ENCODE peak calls at places on chromosomes 5 and 9, in five cellular contexts. W is A673; B is activated CD4-positive, alpha-beta T cell treated with anti-CD3 and anti-CD28 coated beads for 24 hours; X is C1 segment of cervical spinal cord; I is T follicular helper cell. A is an unnamed sample.

GRCh38 chr5:141637693-141638419 is 1.1 kb downstream of the RELL2 start:
- DNase-seq in X (peak), I (peak), B (peak), W (peak), A (peak)

GRCh38 chr9:35756743-35757526 is 2.9 kb upstream of the MSMP start:
- DNase-seq in X (peak), B (no peak), W (peak), I (peak), A (peak)

GRCh38 chr5:82975812-82976211 is 101.4 kb downstream of the TMEM167A start:
- DNase-seq in I (no peak), B (no peak), X (no peak), W (no peak), A (no peak)

GRCh38 chr5:171261361-171261760 is 47.7 kb upstream of the TLX3 start:
- DNase-seq in B (no peak), W (no peak), X (no peak), I (no peak), A (no peak)

GRCh38 chr9:71058660-71059059 is 62.8 kb downstream of the TRPM3 start:
- DNase-seq in W (no peak), X (no peak), I (no peak), B (no peak), A (no peak)

GRCh38 chr5:177304392-177305119 is 957 bp downstream of the PRELID1 start:
- DNase-seq in B (no peak), X (no peak), I (no peak), W (no peak), A (no peak)

GRCh38 chr9:106956971-106957370 is 94.0 kb downstream of the ZNF462 start:
- DNase-seq in I (no peak), B (no peak), X (no peak), W (no peak), A (no peak)

GRCh38 chr5:14171621-14172020 is 28.5 kb downstream of the TRIO start:
- DNase-seq in X (no peak), B (no peak), W (no peak), I (no peak), A (no peak)

GRCh38 chr9:89668216-89668867 is 63.5 kb downstream of the GADD45G start:
- DNase-seq in W (no peak), X (no peak), I (no peak), B (no peak), A (no peak)

GRCh38 chr9:94639045-94639995 is at the start of gene FBP1:
- DNase-seq in W (no peak), X (peak), B (no peak), I (peak), A (peak)

GRCh38 chr9:99124534-99124933 is 19.6 kb downstream of the TGFBR1 start:
- DNase-seq in X (no peak), W (no peak), I (no peak), B (no peak), A (no peak)

GRCh38 chr5:36606437-36607113 is at the start of gene SLC1A3:
- DNase-seq in X (peak), I (no peak), B (peak), W (peak), A (no peak)

GRCh38 chr9:34611811-34612787 is at the start of gene RPP25L:
- DNase-seq in B (peak), I (peak), W (peak), X (peak), A (no peak)

GRCh38 chr9:95098391-95098921 is 219.1 kb downstream of the FANCC start:
- DNase-seq in X (no peak), I (no peak), B (no peak), W (no peak), A (no peak)

GRCh38 chr5:137312060-137312459 is 187.1 kb downstream of the SPOCK1 start:
- DNase-seq in W (peak), B (no peak), I (no peak), X (no peak), A (no peak)

GRCh38 chr5:38557309-38557710 is 864 bp upstream of the LIFR start:
- DNase-seq in W (no peak), X (no peak), B (no peak), I (no peak), A (no peak)

GRCh38 chr5:172216345-172216744 is 22.4 kb downstream of the EFCAB9 start:
- DNase-seq in X (no peak), B (no peak), W (no peak), I (no peak), A (no peak)

GRCh38 chr9:69190086-69190865 is 16.2 kb downstream of the TJP2 start:
- DNase-seq in W (no peak), B (no peak), I (no peak), X (no peak), A (no peak)

GRCh38 chr9:136118367-136119258 is at the start of gene TMEM250:
- DNase-seq in X (peak), W (peak), B (peak), I (peak), A (peak)

GRCh38 chr9:73239868-73240267 is 88.2 kb downstream of the ANXA1 start:
- DNase-seq in I (no peak), W (no peak), X (no peak), B (no peak), A (no peak)

GRCh38 chr5:142063878-142064331 is 44.7 kb upstream of the NDFIP1 start:
- DNase-seq in B (no peak), X (peak), W (peak), I (peak), A (peak)

GRCh38 chr5:144183254-144183889 is 12.7 kb downstream of the KCTD16 start:
- DNase-seq in X (no peak), I (no peak), W (peak), B (no peak), A (no peak)

GRCh38 chr5:134517553-134517952 is 7.9 kb upstream of the JADE2 start:
- DNase-seq in B (no peak), W (no peak), I (no peak), X (no peak), A (no peak)

GRCh38 chr5:20215257-20215656 is 227.3 kb upstream of the CDH18 start:
- DNase-seq in I (no peak), W (no peak), B (no peak), X (no peak), A (no peak)

GRCh38 chr9:995776-996175 is 19.3 kb downstream of the DMRT3 start:
- DNase-seq in B (no peak), W (no peak), X (no peak), I (no peak), A (no peak)

GRCh38 chr5:165130656-165131055 is 1625.2 kb downstream of the MAT2B start:
- DNase-seq in I (no peak), B (no peak), W (peak), X (no peak), A (no peak)

GRCh38 chr9:98791147-98792095 is 4.9 kb downstream of the ANKS6 start:
- DNase-seq in W (peak), X (peak), I (no peak), B (no peak), A (peak)

GRCh38 chr9:35791321-35791921 is at the start of gene NPR2:
- DNase-seq in B (no peak), I (no peak), X (peak), W (no peak), A (no peak)

GRCh38 chr5:176819476-176819875 is 9.1 kb downstream of the UNC5A start:
- DNase-seq in X (no peak), I (no peak), W (no peak), B (no peak), A (no peak)

GRCh38 chr5:41176952-41177351 is 36.4 kb downstream of the C6 start:
- DNase-seq in X (no peak), W (no peak), B (no peak), I (no peak), A (no peak)

GRCh38 chr5:72390836-72391235 is 70.7 kb downstream of the PTCD2 start:
- DNase-seq in X (no peak), W (no peak), I (no peak), B (no peak), A (no peak)

GRCh38 chr5:109695005-109695926 is 5.5 kb downstream of the MAN2A1 start:
- DNase-seq in X (no peak), W (no peak), I (no peak), B (no peak), A (no peak)

GRCh38 chr9:89497181-89497963 is 541 bp downstream of the SEMA4D start:
- DNase-seq in I (no peak), W (no peak), B (no peak), X (no peak), A (no peak)

GRCh38 chr9:104074876-104075275 is 19.2 kb upstream of the SMC2 start:
- DNase-seq in W (no peak), X (no peak), I (no peak), B (no peak), A (no peak)

GRCh38 chr5:115685480-115685879 is 59.6 kb upstream of the TMED7 start:
- DNase-seq in X (no peak), W (no peak), I (no peak), B (no peak), A (no peak)

A was measured in H1.